ENCODE peak calls at places on chromosomes 11 and 22, in four cellular contexts. K is OCI-LY7, X is AG09309, Z is IMR-90. G is an unnamed sample.

GRCh38 chr11:113376156-113376555 is 11.4 kb upstream of the ANKK1 start:
- DNase-seq in K (no peak), X (no peak), Z (peak), G (no peak)

GRCh38 chr11:65862941-65863888 is 3.0 kb downstream of the MUS81 start:
- DNase-seq in K (no peak), X (no peak), Z (no peak), G (no peak)

GRCh38 chr22:44734801-44735517 is 17.4 kb upstream of the ARHGAP8 start:
- DNase-seq in K (no peak), X (no peak), Z (no peak), G (no peak)

GRCh38 chr11:5809122-5809519 is 397 bp downstream of the OR52N2 start:
- DNase-seq in K (no peak), X (no peak), Z (no peak), G (no peak)

GRCh38 chr22:26367402-26368245 is 61.4 kb upstream of the ASPHD2 start:
- DNase-seq in K (peak), X (no peak), Z (peak), G (peak)

GRCh38 chr22:38302906-38303305 is 14.3 kb downstream of the CSNK1E start:
- DNase-seq in K (no peak), X (no peak), Z (no peak), G (no peak)

GRCh38 chr11:126988655-126989054 is 11.9 kb downstream of the KIRREL3 start:
- DNase-seq in K (no peak), X (no peak), Z (no peak), G (no peak)

GRCh38 chr22:17707526-17707925 is 66.7 kb downstream of the BID start:
- DNase-seq in K (no peak), X (no peak), Z (no peak), G (no peak)

GRCh38 chr11:84691830-84692229 is 935.3 kb downstream of the DLG2 start:
- DNase-seq in K (no peak), X (no peak), Z (no peak), G (no peak)

GRCh38 chr11:2272241-2272945 is 2.0 kb upstream of the ASCL2 start:
- DNase-seq in K (no peak), X (no peak), Z (no peak), G (no peak)

GRCh38 chr11:113538801-113539200 is 63.6 kb upstream of the DRD2 start:
- DNase-seq in K (no peak), X (no peak), Z (no peak), G (no peak)

GRCh38 chr11:102430158-102430836 is 22.3 kb downstream of the TMEM123 start:
- DNase-seq in K (peak), X (no peak), Z (peak), G (no peak)

GRCh38 chr11:15668718-15669117 is 554.0 kb downstream of the INSC start:
- DNase-seq in K (no peak), X (no peak), Z (no peak), G (no peak)

GRCh38 chr11:29173660-29174062 is 843.2 kb downstream of the KCNA4 start:
- DNase-seq in K (no peak), X (no peak), Z (peak), G (no peak)

GRCh38 chr22:17836977-17837742 is 62.9 kb upstream of the BID start:
- DNase-seq in K (no peak), X (no peak), Z (no peak), G (no peak)

GRCh38 chr11:106695506-106695905 is 322.8 kb downstream of the GUCY1A2 start:
- DNase-seq in K (no peak), X (peak), Z (peak), G (no peak)

GRCh38 chr11:61637287-61637686 is 42.9 kb upstream of the DAGLA start:
- DNase-seq in K (no peak), X (no peak), Z (no peak), G (no peak)

GRCh38 chr11:391117-392017 is 2.6 kb upstream of the PKP3 start:
- DNase-seq in K (no peak), X (no peak), Z (no peak), G (no peak)

GRCh38 chr11:111586305-111586915 is 15.8 kb upstream of the SIK2 start:
- DNase-seq in K (peak), X (no peak), Z (peak), G (no peak)

GRCh38 chr11:123086315-123086714 is 24.4 kb upstream of the HSPA8 start:
- DNase-seq in K (no peak), X (no peak), Z (no peak), G (no peak)

GRCh38 chr11:74953448-74953847 is 4.4 kb downstream of the SPCS2 start:
- DNase-seq in K (peak), X (no peak), Z (no peak), G (no peak)

GRCh38 chr11:12411806-12412727 is 34.7 kb downstream of the PARVA start:
- DNase-seq in K (peak), X (peak), Z (peak), G (no peak)

GRCh38 chr22:41822289-41823057 is 10.4 kb upstream of the SREBF2 start:
- DNase-seq in K (peak), X (peak), Z (peak), G (no peak)

GRCh38 chr22:30262917-30263741 is 3.5 kb downstream of the OSM start:
- DNase-seq in K (peak), X (no peak), Z (peak), G (peak)

GRCh38 chr22:20550851-20551744 is 43.7 kb downstream of the MED15 start:
- DNase-seq in K (no peak), X (no peak), Z (peak), G (peak)

GRCh38 chr11:64251986-64252837 is 882 bp downstream of the PLCB3 start:
- DNase-seq in K (peak), X (no peak), Z (no peak), G (no peak)

GRCh38 chr11:33657757-33658156 is 42.9 kb downstream of the C11orf91 start:
- DNase-seq in K (no peak), X (no peak), Z (no peak), G (no peak)

GRCh38 chr11:94171693-94172440 is 43.2 kb downstream of the PANX1 start:
- DNase-seq in K (peak), X (no peak), Z (peak), G (no peak)

GRCh38 chr22:38110008-38110862 is at the start of gene BAIAP2L2:
- DNase-seq in K (no peak), X (no peak), Z (no peak), G (no peak)

GRCh38 chr22:40428796-40429195 is 58.4 kb downstream of the SGSM3 start:
- DNase-seq in K (no peak), X (no peak), Z (no peak), G (no peak)

GRCh38 chr22:39351689-39352214 is 2.0 kb downstream of the SYNGR1 start:
- DNase-seq in K (peak), X (no peak), Z (peak), G (peak)

GRCh38 chr11:86214710-86215109 is 29.8 kb upstream of the EED start:
- DNase-seq in K (no peak), X (no peak), Z (no peak), G (peak)

GRCh38 chr11:10518123-10518522 is 22.9 kb downstream of the RNF141 start:
- DNase-seq in K (no peak), X (no peak), Z (peak), G (no peak)

GRCh38 chr11:91773090-91773489 is 451.5 kb upstream of the FAT3 start:
- DNase-seq in K (no peak), X (peak), Z (no peak), G (no peak)
- TF ChIP-seq CTCF in K (no peak), X (no peak), Z (no peak), G (no peak)

DNA sequence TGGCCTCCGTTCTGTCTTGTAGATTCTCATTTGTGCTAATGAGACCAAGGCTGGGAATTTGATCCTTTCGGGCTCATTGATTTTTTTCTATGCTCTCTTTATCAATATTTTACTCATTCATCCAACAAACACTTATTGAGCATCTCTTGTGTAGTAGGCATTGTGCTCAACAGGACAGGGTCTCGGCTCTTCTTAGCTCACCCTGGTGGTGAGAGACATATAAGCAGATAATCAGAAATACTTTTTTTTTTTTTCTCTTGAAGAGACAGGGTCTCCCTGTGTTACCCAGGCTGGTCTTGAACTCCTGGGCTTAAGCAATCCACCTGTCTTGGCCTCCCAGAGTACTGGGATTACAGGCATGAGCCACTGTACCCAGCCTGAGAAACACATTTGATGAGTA is 48.0 kb upstream of the SLC5A1 start:
- DNase-seq in K (peak), X (no peak), Z (no peak), G (no peak)
- TF ChIP-seq CTCF in K (peak), X (peak), Z (peak), G (no peak)

GRCh38 chr11:130216221-130216550 is 56.6 kb downstream of the ST14 start:
- DNase-seq in K (no peak), X (no peak), Z (no peak), G (no peak)
- TF ChIP-seq CTCF in K (no peak), X (no peak), Z (no peak), G (no peak)

GRCh38 chr22:34688825-34689224 is 377.1 kb upstream of the ISX start:
- DNase-seq in K (no peak), X (no peak), Z (no peak), G (no peak)
- TF ChIP-seq CTCF in K (no peak), X (no peak), Z (no peak), G (no peak)

DNA sequence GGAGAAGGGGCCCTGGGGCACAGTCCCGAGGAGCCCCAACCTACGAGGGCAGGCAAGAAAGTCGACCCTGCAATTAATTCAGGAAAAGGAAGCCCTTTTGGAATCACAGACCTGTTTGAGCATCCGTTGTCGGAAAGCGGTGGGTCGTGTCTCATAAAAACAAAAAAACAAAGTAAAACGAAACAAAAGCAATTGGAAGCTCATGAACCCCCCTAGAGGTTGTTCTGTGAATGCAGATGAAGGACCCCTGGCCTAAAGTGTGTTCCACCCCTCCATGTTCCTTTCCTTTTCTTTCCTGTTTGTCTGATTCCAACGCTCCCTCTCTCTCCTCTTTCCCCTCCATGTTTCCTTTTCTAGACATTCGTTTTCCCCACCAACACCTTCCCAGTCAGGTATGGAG is 203.7 kb downstream of the GRIK4 start:
- DNase-seq in K (peak), X (no peak), Z (no peak), G (no peak)
- TF ChIP-seq CTCF in K (peak), X (peak), Z (peak), G (no peak)